ENCODE peak calls at places on chromosome 16, in four cellular contexts. One of them, this sample, is unnamed.

GRCh38 chr16:71357681-71358080 is 842 bp upstream of the CALB2 start:
- DNase-seq in IMR-90: no peak
- DNase-seq in HepG2: no peak
- DNase-seq in GM12878: no peak
- DNase-seq in this sample: no peak

GRCh38 chr16:1773703-1774455 is 945 bp upstream of the MRPS34 start:
- DNase-seq in HepG2: no peak
- DNase-seq in GM12878: no peak
- DNase-seq in IMR-90: peak; percentile 24
- DNase-seq in this sample: no peak

GRCh38 chr16:64440421-64440831 is 681.4 kb downstream of the CDH11 start:
- DNase-seq in GM12878: no peak
- DNase-seq in IMR-90: peak; percentile 99
- DNase-seq in HepG2: peak; percentile 9
- DNase-seq in this sample: no peak

GRCh38 chr16:17784073-17784472 is 313.3 kb upstream of the XYLT1 start:
- DNase-seq in IMR-90: peak; percentile 56
- DNase-seq in GM12878: no peak
- DNase-seq in HepG2: peak; percentile 21
- DNase-seq in this sample: peak; percentile 34

GRCh38 chr16:65621640-65622039 is 499.8 kb upstream of the CDH11 start:
- DNase-seq in GM12878: no peak
- DNase-seq in IMR-90: no peak
- DNase-seq in HepG2: no peak
- DNase-seq in this sample: no peak

GRCh38 chr16:55043499-55043898 is 112.8 kb downstream of the IRX5 start:
- DNase-seq in HepG2: no peak
- DNase-seq in GM12878: no peak
- DNase-seq in IMR-90: no peak
- DNase-seq in this sample: no peak

GRCh38 chr16:1913327-1914083 is 4.7 kb downstream of the HS3ST6 start:
- DNase-seq in HepG2: no peak
- DNase-seq in GM12878: no peak
- DNase-seq in IMR-90: no peak
- DNase-seq in this sample: no peak

GRCh38 chr16:50267151-50267631 is 840 bp downstream of the ADCY7 start:
- DNase-seq in IMR-90: no peak
- DNase-seq in GM12878: no peak
- DNase-seq in HepG2: no peak
- DNase-seq in this sample: no peak

GRCh38 chr16:85945424-85945751 is 46.4 kb downstream of the IRF8 start:
- DNase-seq in HepG2: no peak
- DNase-seq in IMR-90: no peak
- DNase-seq in GM12878: no peak
- DNase-seq in this sample: no peak

GRCh38 chr16:58051296-58051695 is 25.7 kb downstream of the MMP15 start:
- DNase-seq in GM12878: no peak
- DNase-seq in IMR-90: no peak
- DNase-seq in HepG2: no peak
- DNase-seq in this sample: no peak

GRCh38 chr16:78665373-78665772 is 565.9 kb downstream of the WWOX start:
- DNase-seq in HepG2: no peak
- DNase-seq in IMR-90: no peak
- DNase-seq in GM12878: no peak
- DNase-seq in this sample: no peak

GRCh38 chr16:57564571-57565270 is 22.3 kb downstream of the ADGRG5 start:
- DNase-seq in IMR-90: peak; percentile 62
- DNase-seq in HepG2: no peak
- DNase-seq in GM12878: no peak
- DNase-seq in this sample: no peak

GRCh38 chr16:72277749-72278148 is 105.8 kb upstream of the PMFBP1 start:
- DNase-seq in HepG2: no peak
- DNase-seq in IMR-90: no peak
- DNase-seq in GM12878: no peak
- DNase-seq in this sample: no peak

GRCh38 chr16:21159281-21159951 is 942 bp downstream of the LDAF1 start:
- DNase-seq in HepG2: no peak
- DNase-seq in IMR-90: no peak
- DNase-seq in GM12878: no peak
- DNase-seq in this sample: peak; percentile 34
- TF ChIP-seq BHLHE40 in HepG2: no peak
- TF ChIP-seq BHLHE40 in IMR-90: no peak
- TF ChIP-seq BHLHE40 in GM12878: peak; percentile 22
- TF ChIP-seq BHLHE40 in this sample: no peak

GRCh38 chr16:80656731-80657150 is 115.9 kb downstream of the DYNLRB2 start:
- DNase-seq in IMR-90: no peak
- DNase-seq in HepG2: no peak
- DNase-seq in GM12878: peak; percentile 39
- DNase-seq in this sample: no peak
- H3K9ac ChIP-seq in IMR-90: no peak overlapping the region
- H3K9ac ChIP-seq in HepG2: no peak overlapping the region
- H3K9ac ChIP-seq in GM12878: peak overlapping the region; percentile 36
- H3K9ac ChIP-seq in this sample: no peak overlapping the region

GRCh38 chr16:3062553-3062952 is 2.9 kb upstream of the IL32 start:
- DNase-seq in HepG2: no peak
- DNase-seq in IMR-90: no peak
- DNase-seq in GM12878: no peak
- DNase-seq in this sample: no peak

GRCh38 chr16:3066440-3066748 is 954 bp downstream of the IL32 start:
- DNase-seq in GM12878: no peak
- DNase-seq in IMR-90: no peak
- DNase-seq in HepG2: no peak
- DNase-seq in this sample: no peak

GRCh38 chr16:3065742-3066439 is 451 bp downstream of the IL32 start:
- DNase-seq in GM12878: no peak
- DNase-seq in HepG2: no peak
- DNase-seq in IMR-90: no peak
- DNase-seq in this sample: no peak

GRCh38 chr16:3063617-3064389 is 1.6 kb upstream of the IL32 start:
- DNase-seq in IMR-90: no peak
- DNase-seq in GM12878: no peak
- DNase-seq in HepG2: no peak
- DNase-seq in this sample: no peak

DNA sequence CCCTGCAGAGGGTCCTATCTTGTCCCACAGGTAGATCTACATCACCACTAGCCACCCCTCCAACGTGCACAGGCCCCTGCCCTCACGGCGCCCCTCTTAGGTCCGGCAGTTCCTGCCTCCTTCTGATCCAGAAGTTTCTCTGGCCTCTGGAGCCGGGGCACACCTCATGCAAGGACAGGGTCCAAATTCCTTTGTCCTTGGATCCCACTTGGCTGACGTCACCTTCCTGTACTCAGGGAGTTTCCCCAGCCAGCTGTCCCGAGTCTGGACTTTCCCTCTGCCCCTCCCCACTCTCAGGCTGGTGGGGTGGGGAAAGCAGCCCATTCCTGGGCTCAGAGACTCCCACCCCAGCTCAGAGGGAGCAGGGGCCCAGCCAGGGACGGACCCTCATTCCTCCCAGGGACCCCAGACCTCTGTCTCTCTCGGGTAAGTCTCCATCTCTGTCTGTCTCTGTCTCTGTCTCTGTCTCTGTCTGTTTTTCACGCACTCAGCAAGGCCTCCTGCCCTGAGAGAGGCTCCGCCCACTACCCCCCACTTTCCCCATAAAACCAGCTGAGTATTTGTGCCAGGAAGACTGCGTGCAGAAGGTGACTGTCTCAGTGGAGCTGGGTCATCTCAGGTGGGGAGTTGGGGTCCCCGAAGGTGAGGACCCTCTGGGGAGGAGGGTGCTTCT is at the start of gene IL32:
- DNase-seq in IMR-90: peak; percentile 94
- DNase-seq in HepG2: peak; percentile 87
- DNase-seq in GM12878: no peak
- DNase-seq in this sample: peak; percentile 25
- TF ChIP-seq BHLHE40 in IMR-90: no peak
- TF ChIP-seq BHLHE40 in HepG2: no peak
- TF ChIP-seq BHLHE40 in GM12878: peak; percentile 24
- TF ChIP-seq BHLHE40 in this sample: no peak

DNA sequence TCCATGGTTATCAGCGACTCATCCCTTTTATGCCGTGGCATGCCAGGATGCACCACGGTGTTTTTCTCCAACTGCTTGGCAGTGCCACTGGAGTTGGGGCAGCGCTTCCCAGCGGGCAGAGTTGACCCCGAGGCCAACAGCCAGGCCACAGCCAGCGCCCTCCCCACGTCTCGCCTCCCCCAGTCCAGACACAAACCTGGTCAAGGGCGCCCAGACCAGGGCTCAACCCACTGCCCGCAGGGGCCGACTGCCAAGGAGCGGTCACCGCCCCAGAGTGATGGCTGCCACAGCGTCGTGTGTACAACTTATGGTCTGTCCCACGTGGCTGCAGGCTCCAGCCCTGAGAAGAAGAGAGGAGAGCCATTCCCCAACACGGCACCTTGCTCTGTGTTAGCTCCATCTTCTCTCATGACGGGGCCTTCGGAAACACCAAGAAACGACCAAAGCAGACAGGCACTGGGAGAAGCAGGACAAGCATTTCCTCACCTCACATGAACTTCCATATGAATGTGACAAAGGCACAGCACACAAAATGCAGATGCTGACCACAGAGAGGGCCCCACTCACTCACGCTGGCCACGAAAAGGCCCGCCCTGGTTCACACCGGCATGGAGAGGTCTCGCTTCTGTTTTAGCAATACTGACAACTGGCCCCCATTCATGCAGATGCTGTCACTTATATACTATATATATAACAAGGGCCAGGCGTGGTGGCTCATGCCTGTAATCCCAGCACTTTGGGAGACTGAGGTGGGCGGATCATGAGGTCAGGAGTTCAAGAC is 27.0 kb downstream of the AXIN1 start:
- DNase-seq in HepG2: no peak
- DNase-seq in GM12878: no peak
- DNase-seq in IMR-90: no peak
- DNase-seq in this sample: no peak
- H3K9ac ChIP-seq in HepG2: no peak overlapping the region
- H3K9ac ChIP-seq in GM12878: peak overlapping the region; percentile 51
- H3K9ac ChIP-seq in IMR-90: no peak overlapping the region
- H3K9ac ChIP-seq in this sample: no peak overlapping the region

DNA sequence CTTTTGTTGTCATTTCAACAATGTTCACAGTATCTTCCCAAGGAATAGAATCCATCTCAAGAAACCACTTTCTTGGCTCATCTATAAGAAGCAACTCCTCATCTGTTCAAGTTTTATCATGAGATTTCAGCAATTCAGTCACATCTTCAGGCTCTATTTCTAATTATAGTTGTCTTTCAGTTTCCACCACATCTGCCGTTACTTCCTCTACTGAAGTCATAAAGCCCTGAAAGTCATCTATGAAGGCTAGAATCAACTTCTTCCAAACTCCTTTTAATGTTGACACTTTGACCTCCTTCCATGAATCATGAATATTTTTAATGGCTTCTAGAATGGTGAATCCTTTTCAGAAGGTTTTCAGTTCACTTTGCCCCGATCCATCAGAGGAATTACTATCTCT is 102.1 kb downstream of the CDH13 start:
- DNase-seq in HepG2: no peak
- DNase-seq in IMR-90: no peak
- DNase-seq in GM12878: no peak
- DNase-seq in this sample: no peak
- TF ChIP-seq BHLHE40 in HepG2: no peak
- TF ChIP-seq BHLHE40 in IMR-90: no peak
- TF ChIP-seq BHLHE40 in GM12878: no peak
- TF ChIP-seq BHLHE40 in this sample: no peak

GRCh38 chr16:68242085-68242484 is 3.1 kb upstream of the PLA2G15 start:
- DNase-seq in GM12878: no peak
- DNase-seq in HepG2: no peak
- DNase-seq in IMR-90: no peak
- DNase-seq in this sample: no peak
- H3K9ac ChIP-seq in GM12878: no peak overlapping the region
- H3K9ac ChIP-seq in HepG2: no peak overlapping the region
- H3K9ac ChIP-seq in IMR-90: no peak overlapping the region
- H3K9ac ChIP-seq in this sample: no peak overlapping the region

GRCh38 chr16:52203096-52203495 is 343.8 kb downstream of the TOX3 start:
- DNase-seq in GM12878: no peak
- DNase-seq in IMR-90: no peak
- DNase-seq in HepG2: no peak
- DNase-seq in this sample: no peak
- TF ChIP-seq BHLHE40 in GM12878: no peak
- TF ChIP-seq BHLHE40 in IMR-90: no peak
- TF ChIP-seq BHLHE40 in HepG2: no peak
- TF ChIP-seq BHLHE40 in this sample: no peak

DNA sequence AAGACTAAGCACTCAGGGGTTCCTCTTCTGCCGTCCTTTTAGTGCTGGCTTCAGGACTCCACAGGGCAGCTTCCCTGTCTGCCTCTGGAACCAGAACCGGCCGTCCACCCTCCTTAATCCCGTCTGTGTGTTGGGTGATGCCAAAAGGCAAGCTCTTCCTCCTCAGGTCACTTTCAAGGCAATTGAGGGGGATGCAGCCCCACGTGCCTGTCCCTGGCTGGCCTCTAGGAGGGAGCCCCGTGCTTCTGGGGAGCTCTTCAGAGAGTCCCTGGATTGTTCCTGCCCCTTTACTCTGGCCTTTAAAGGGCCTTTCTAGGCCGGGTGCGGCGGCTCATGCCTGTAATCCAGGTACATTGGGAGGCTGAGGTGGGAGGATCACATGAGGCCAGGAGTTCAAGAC is 77.1 kb downstream of the CRISPLD2 start:
- DNase-seq in IMR-90: no peak
- DNase-seq in HepG2: no peak
- DNase-seq in GM12878: no peak
- DNase-seq in this sample: no peak
- H3K9ac ChIP-seq in IMR-90: no peak overlapping the region
- H3K9ac ChIP-seq in HepG2: no peak overlapping the region
- H3K9ac ChIP-seq in GM12878: no peak overlapping the region
- H3K9ac ChIP-seq in this sample: no peak overlapping the region